ENCODE peak calls at places on chromosomes 11 and 22, in seven cellular contexts. One of them, this sample, is unnamed.
A peak's percentile ranks its signal among the peaks of the same experiment; 100 is the strongest.

GRCh38 chr11:64239662-64240466 is 1.0 kb upstream of the FKBP2 start:
- DNase-seq in fibroblast of lung: no peak
- DNase-seq in astrocyte: no peak
- DNase-seq in A549: no peak
- DNase-seq in testis: no peak
- DNase-seq in tibial artery: no peak
- DNase-seq in sigmoid colon: no peak
- DNase-seq in this sample: no peak

GRCh38 chr11:40384991-40385390 is 1074.5 kb downstream of the LRRC4C start:
- DNase-seq in tibial artery: no peak
- DNase-seq in astrocyte: peak; percentile 60
- DNase-seq in A549: no peak
- DNase-seq in testis: no peak
- DNase-seq in sigmoid colon: no peak
- DNase-seq in fibroblast of lung: peak; percentile 64
- DNase-seq in this sample: no peak

GRCh38 chr11:69685348-69685747 is 10.2 kb upstream of the LTO1 start:
- DNase-seq in testis: no peak
- DNase-seq in tibial artery: no peak
- DNase-seq in astrocyte: no peak
- DNase-seq in A549: no peak
- DNase-seq in fibroblast of lung: no peak
- DNase-seq in sigmoid colon: peak; percentile 22
- DNase-seq in this sample: no peak

GRCh38 chr11:8832571-8833260 is 78.3 kb upstream of the AKIP1 start:
- DNase-seq in A549: no peak
- DNase-seq in tibial artery: no peak
- DNase-seq in astrocyte: peak; percentile 88
- DNase-seq in fibroblast of lung: peak; percentile 63
- DNase-seq in testis: no peak
- DNase-seq in sigmoid colon: peak; percentile 64
- DNase-seq in this sample: no peak

GRCh38 chr22:21755855-21756284 is 20.3 kb upstream of the YPEL1 start:
- DNase-seq in tibial artery: no peak
- DNase-seq in testis: no peak
- DNase-seq in astrocyte: peak; percentile 75
- DNase-seq in fibroblast of lung: peak; percentile 65
- DNase-seq in sigmoid colon: no peak
- DNase-seq in A549: no peak
- DNase-seq in this sample: no peak

GRCh38 chr11:127640822-127641485 is 640.4 kb upstream of the KIRREL3 start:
- DNase-seq in testis: no peak
- DNase-seq in A549: no peak
- DNase-seq in tibial artery: no peak
- DNase-seq in sigmoid colon: no peak
- DNase-seq in fibroblast of lung: no peak
- DNase-seq in astrocyte: peak; percentile 40
- DNase-seq in this sample: no peak

GRCh38 chr22:19765477-19766234 is 5.1 kb downstream of the TBX1 start:
- DNase-seq in sigmoid colon: no peak
- DNase-seq in astrocyte: no peak
- DNase-seq in testis: peak; percentile 61
- DNase-seq in fibroblast of lung: no peak
- DNase-seq in tibial artery: no peak
- DNase-seq in A549: no peak
- DNase-seq in this sample: no peak

GRCh38 chr11:17528181-17528691 is 16.0 kb downstream of the USH1C start:
- DNase-seq in A549: peak; percentile 42
- DNase-seq in sigmoid colon: no peak
- DNase-seq in tibial artery: no peak
- DNase-seq in testis: peak; percentile 67
- DNase-seq in astrocyte: no peak
- DNase-seq in fibroblast of lung: peak; percentile 35
- DNase-seq in this sample: peak; percentile 20

GRCh38 chr22:39559456-39560105 is 11.0 kb upstream of the CACNA1I start:
- DNase-seq in astrocyte: no peak
- DNase-seq in tibial artery: no peak
- DNase-seq in A549: no peak
- DNase-seq in testis: peak; percentile 24
- DNase-seq in fibroblast of lung: no peak
- DNase-seq in sigmoid colon: no peak
- DNase-seq in this sample: no peak

GRCh38 chr11:14202263-14203173 is 156.5 kb downstream of the RRAS2 start:
- DNase-seq in fibroblast of lung: no peak
- DNase-seq in astrocyte: no peak
- DNase-seq in tibial artery: no peak
- DNase-seq in sigmoid colon: no peak
- DNase-seq in A549: no peak
- DNase-seq in testis: no peak
- DNase-seq in this sample: no peak

GRCh38 chr11:36360833-36361232 is 64.7 kb downstream of the PRR5L start:
- DNase-seq in fibroblast of lung: no peak
- DNase-seq in A549: no peak
- DNase-seq in tibial artery: no peak
- DNase-seq in sigmoid colon: no peak
- DNase-seq in astrocyte: no peak
- DNase-seq in testis: no peak
- DNase-seq in this sample: no peak

GRCh38 chr11:133832096-133833081 is 12.9 kb downstream of the SPATA19 start:
- DNase-seq in fibroblast of lung: no peak
- DNase-seq in sigmoid colon: no peak
- DNase-seq in tibial artery: no peak
- DNase-seq in A549: no peak
- DNase-seq in astrocyte: no peak
- DNase-seq in testis: no peak
- DNase-seq in this sample: no peak
- H3K9me3 ChIP-seq in fibroblast of lung: no peaks in the 10 kb centered on the region
- H3K9me3 ChIP-seq in sigmoid colon: no peaks in the 10 kb centered on the region
- H3K9me3 ChIP-seq in tibial artery: no peaks in the 10 kb centered on the region
- H3K9me3 ChIP-seq in A549: no peaks in the 10 kb centered on the region
- H3K9me3 ChIP-seq in astrocyte: no peaks in the 10 kb centered on the region
- H3K9me3 ChIP-seq in testis: no peaks in the 10 kb centered on the region
- H3K9me3 ChIP-seq in this sample: no peaks in the 10 kb centered on the region

GRCh38 chr22:49624421-49625177 is 203.1 kb downstream of the BRD1 start:
- DNase-seq in astrocyte: no peak
- DNase-seq in A549: no peak
- DNase-seq in fibroblast of lung: no peak
- DNase-seq in testis: no peak
- DNase-seq in sigmoid colon: no peak
- DNase-seq in tibial artery: no peak
- DNase-seq in this sample: no peak
- H3K9me3 ChIP-seq in astrocyte: no peaks in the 10 kb centered on the region
- H3K9me3 ChIP-seq in A549: no peaks in the 10 kb centered on the region
- H3K9me3 ChIP-seq in fibroblast of lung: no peaks in the 10 kb centered on the region
- H3K9me3 ChIP-seq in testis: no peaks in the 10 kb centered on the region
- H3K9me3 ChIP-seq in sigmoid colon: no peaks in the 10 kb centered on the region
- H3K9me3 ChIP-seq in tibial artery: no peaks in the 10 kb centered on the region
- H3K9me3 ChIP-seq in this sample: no peaks in the 10 kb centered on the region

GRCh38 chr11:68125164-68125563 is 4.0 kb upstream of the CHKA start:
- DNase-seq in testis: no peak
- DNase-seq in A549: no peak
- DNase-seq in sigmoid colon: no peak
- DNase-seq in tibial artery: no peak
- DNase-seq in astrocyte: no peak
- DNase-seq in fibroblast of lung: no peak
- DNase-seq in this sample: no peak

GRCh38 chr11:68127791-68128681 is 6.8 kb upstream of the CHKA start:
- DNase-seq in A549: no peak
- DNase-seq in astrocyte: peak; percentile 40
- DNase-seq in sigmoid colon: peak; percentile 78
- DNase-seq in testis: peak; percentile 77
- DNase-seq in fibroblast of lung: peak; percentile 64
- DNase-seq in tibial artery: no peak
- DNase-seq in this sample: no peak

GRCh38 chr11:68128682-68129327 is 7.6 kb upstream of the CHKA start:
- DNase-seq in sigmoid colon: peak; percentile 85
- DNase-seq in testis: peak; percentile 93
- DNase-seq in fibroblast of lung: peak; percentile 68
- DNase-seq in A549: no peak
- DNase-seq in tibial artery: peak; percentile 70
- DNase-seq in astrocyte: peak; percentile 81
- DNase-seq in this sample: no peak

GRCh38 chr11:68135161-68135560 is 14.0 kb upstream of the CHKA start:
- DNase-seq in testis: no peak
- DNase-seq in sigmoid colon: peak; percentile 5
- DNase-seq in A549: no peak
- DNase-seq in tibial artery: no peak
- DNase-seq in fibroblast of lung: no peak
- DNase-seq in astrocyte: no peak
- DNase-seq in this sample: no peak

GRCh38 chr11:68130121-68130520 is 8.9 kb upstream of the CHKA start:
- DNase-seq in fibroblast of lung: no peak
- DNase-seq in A549: no peak
- DNase-seq in tibial artery: no peak
- DNase-seq in sigmoid colon: no peak
- DNase-seq in testis: no peak
- DNase-seq in astrocyte: no peak
- DNase-seq in this sample: no peak
- H3K9me3 ChIP-seq in fibroblast of lung: no peaks in the 10 kb centered on the region
- H3K9me3 ChIP-seq in A549: peaks cover 24% of the 10 kb centered on the region
- H3K9me3 ChIP-seq in tibial artery: no peaks in the 10 kb centered on the region
- H3K9me3 ChIP-seq in sigmoid colon: no peaks in the 10 kb centered on the region
- H3K9me3 ChIP-seq in testis: no peaks in the 10 kb centered on the region
- H3K9me3 ChIP-seq in astrocyte: no peaks in the 10 kb centered on the region
- H3K9me3 ChIP-seq in this sample: no peaks in the 10 kb centered on the region

GRCh38 chr11:60315866-60316265 is 11.2 kb upstream of the MS4A6E start:
- DNase-seq in A549: no peak
- DNase-seq in tibial artery: no peak
- DNase-seq in sigmoid colon: no peak
- DNase-seq in astrocyte: no peak
- DNase-seq in testis: no peak
- DNase-seq in fibroblast of lung: no peak
- DNase-seq in this sample: no peak

GRCh38 chr11:60316317-60316716 is 10.7 kb upstream of the MS4A6E start:
- DNase-seq in A549: no peak
- DNase-seq in sigmoid colon: no peak
- DNase-seq in fibroblast of lung: no peak
- DNase-seq in tibial artery: no peak
- DNase-seq in astrocyte: no peak
- DNase-seq in testis: no peak
- DNase-seq in this sample: no peak

GRCh38 chr11:60321051-60321450 is 6.0 kb upstream of the MS4A6E start:
- DNase-seq in fibroblast of lung: no peak
- DNase-seq in astrocyte: no peak
- DNase-seq in tibial artery: no peak
- DNase-seq in A549: no peak
- DNase-seq in sigmoid colon: no peak
- DNase-seq in testis: no peak
- DNase-seq in this sample: no peak

GRCh38 chr11:60314607-60315321 is 12.3 kb upstream of the MS4A6E start:
- DNase-seq in A549: no peak
- DNase-seq in astrocyte: no peak
- DNase-seq in fibroblast of lung: no peak
- DNase-seq in tibial artery: no peak
- DNase-seq in testis: no peak
- DNase-seq in sigmoid colon: no peak
- DNase-seq in this sample: no peak

GRCh38 chr11:60318726-60319125 is 8.3 kb upstream of the MS4A6E start:
- DNase-seq in testis: no peak
- DNase-seq in astrocyte: no peak
- DNase-seq in sigmoid colon: no peak
- DNase-seq in A549: no peak
- DNase-seq in fibroblast of lung: no peak
- DNase-seq in tibial artery: no peak
- DNase-seq in this sample: no peak
- H3K9me3 ChIP-seq in testis: no peaks in the 10 kb centered on the region
- H3K9me3 ChIP-seq in astrocyte: peaks cover 7% of the 10 kb centered on the region
- H3K9me3 ChIP-seq in sigmoid colon: no peaks in the 10 kb centered on the region
- H3K9me3 ChIP-seq in A549: no peaks in the 10 kb centered on the region
- H3K9me3 ChIP-seq in fibroblast of lung: no peaks in the 10 kb centered on the region
- H3K9me3 ChIP-seq in tibial artery: no peaks in the 10 kb centered on the region
- H3K9me3 ChIP-seq in this sample: no peaks in the 10 kb centered on the region

DNA sequence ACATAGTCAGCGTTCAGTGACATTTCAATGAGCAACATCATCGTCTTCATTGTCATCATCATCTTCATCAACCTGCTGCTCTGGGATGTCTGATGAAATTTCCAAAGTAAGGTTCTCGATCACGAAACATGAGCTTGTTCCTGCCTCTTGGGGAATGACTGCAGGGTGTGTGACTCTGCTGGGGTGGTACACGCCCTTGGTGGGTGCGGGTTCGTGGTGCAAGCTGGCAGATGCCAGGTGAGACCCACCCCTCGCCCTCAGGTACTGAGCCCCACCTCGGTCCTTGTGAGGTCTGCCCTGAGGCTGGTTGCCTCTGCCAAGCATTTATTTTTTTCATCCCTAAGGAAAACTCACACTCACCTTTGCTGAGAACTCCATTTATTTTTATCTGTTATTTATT is 1389.2 kb downstream of the TBC1D22A start:
- DNase-seq in A549: no peak
- DNase-seq in testis: no peak
- DNase-seq in fibroblast of lung: no peak
- DNase-seq in astrocyte: no peak
- DNase-seq in sigmoid colon: no peak
- DNase-seq in tibial artery: no peak
- DNase-seq in this sample: no peak
- H3K9me3 ChIP-seq in A549: no peaks in the 10 kb centered on the region
- H3K9me3 ChIP-seq in testis: no peaks in the 10 kb centered on the region
- H3K9me3 ChIP-seq in fibroblast of lung: no peaks in the 10 kb centered on the region
- H3K9me3 ChIP-seq in astrocyte: peaks cover 13% of the 10 kb centered on the region
- H3K9me3 ChIP-seq in sigmoid colon: no peaks in the 10 kb centered on the region
- H3K9me3 ChIP-seq in tibial artery: no peaks in the 10 kb centered on the region
- H3K9me3 ChIP-seq in this sample: no peaks in the 10 kb centered on the region

DNA sequence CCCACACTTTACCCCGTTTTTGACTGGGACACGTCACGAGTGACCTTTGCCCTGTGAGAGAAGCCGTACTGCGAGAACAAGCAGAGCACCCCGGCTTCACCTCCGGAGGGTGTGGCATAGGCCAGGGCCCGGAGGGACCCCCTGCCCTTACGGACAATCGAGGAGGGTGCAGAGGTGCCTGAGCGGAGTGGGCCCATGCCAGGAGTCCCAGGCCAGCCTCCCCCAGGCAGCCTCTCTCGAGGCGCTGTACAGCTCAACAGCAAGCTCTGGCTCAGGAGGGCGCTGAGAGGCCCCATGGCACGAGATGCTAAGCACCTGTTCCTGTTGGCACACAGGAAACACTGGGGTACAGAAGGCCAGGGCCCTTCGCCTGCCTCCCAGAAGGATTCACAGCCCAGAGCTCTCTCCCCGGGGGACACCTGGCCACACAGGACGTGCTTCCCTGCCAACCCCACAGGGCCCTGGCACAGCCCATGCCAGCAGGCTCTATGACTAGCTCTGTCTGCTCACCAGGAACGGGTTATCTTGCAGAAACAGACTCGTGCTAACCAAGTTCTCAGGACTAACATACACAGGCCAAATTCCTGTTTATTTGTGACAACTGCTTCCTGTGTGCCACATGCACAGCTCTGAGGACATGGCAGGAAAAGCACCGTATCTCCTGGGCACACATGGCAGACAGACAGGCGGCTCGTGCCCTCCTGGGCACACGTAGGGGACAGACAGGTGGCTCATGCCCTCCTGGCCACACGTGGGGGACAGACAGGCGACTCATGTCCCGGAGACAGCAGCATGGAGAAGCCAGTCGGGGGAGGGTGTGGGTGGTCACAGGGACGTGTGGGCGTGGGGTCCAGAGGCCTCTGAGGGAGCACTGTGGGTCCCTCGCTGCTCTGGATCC is 11.6 kb downstream of the TOLLIP start:
- DNase-seq in A549: no peak
- DNase-seq in fibroblast of lung: no peak
- DNase-seq in sigmoid colon: no peak
- DNase-seq in testis: peak; percentile 16
- DNase-seq in astrocyte: no peak
- DNase-seq in tibial artery: peak; percentile 19
- DNase-seq in this sample: no peak
- H3K9me3 ChIP-seq in A549: no peaks in the 10 kb centered on the region
- H3K9me3 ChIP-seq in fibroblast of lung: no peaks in the 10 kb centered on the region
- H3K9me3 ChIP-seq in sigmoid colon: no peaks in the 10 kb centered on the region
- H3K9me3 ChIP-seq in testis: no peaks in the 10 kb centered on the region
- H3K9me3 ChIP-seq in astrocyte: no peaks in the 10 kb centered on the region
- H3K9me3 ChIP-seq in tibial artery: no peaks in the 10 kb centered on the region
- H3K9me3 ChIP-seq in this sample: no peaks in the 10 kb centered on the region

This sample was measured in T-helper 17 cell.